ENCODE peak calls at places on chromosomes 4 and X, in eight cellular contexts. V, H, O, M, T, L, D and I are unnamed samples. For H3K36me3, the result is how much of the 10 kb centered on the place peaks cover.

GRCh38 chr4:88908521-88908920 is 148.5 kb downstream of the FAM13A start:
- DNase-seq in T (no peak), D (no peak), V (no peak), M (no peak), H (no peak), L (no peak), O (no peak), I (no peak)

GRCh38 chr4:184824776-184825393 is 883 bp downstream of the ACSL1 start:
- DNase-seq in T (no peak), V (no peak), O (no peak), L (no peak), M (no peak), H (no peak), D (no peak), I (peak)

GRCh38 chr4:176357359-176358082 is 37.8 kb downstream of the SPCS3 start:
- DNase-seq in H (no peak), T (no peak), M (no peak), V (no peak), L (no peak), O (no peak), D (no peak), I (no peak)

GRCh38 chrX:119885554-119886428 is 9.9 kb upstream of the AKAP14 start:
- DNase-seq in V (no peak), O (no peak), M (no peak), H (no peak), L (no peak), T (no peak), D (no peak), I (peak)

GRCh38 chr4:108483077-108483476 is 137.3 kb upstream of the RPL34 start:
- DNase-seq in T (peak), D (no peak), V (no peak), M (no peak), L (no peak), H (no peak), O (no peak), I (peak)

GRCh38 chr4:89657931-89658700 is 178.8 kb downstream of the SNCA start:
- DNase-seq in D (no peak), V (peak), H (peak), M (no peak), L (no peak), T (peak), O (no peak), I (no peak)

GRCh38 chr4:26420903-26421302 is 69.4 kb downstream of the CCKAR start:
- DNase-seq in T (peak), V (no peak), O (no peak), H (no peak), D (no peak), M (no peak), L (no peak), I (no peak)

GRCh38 chr4:127656047-127656680 is 23.4 kb downstream of the INTU start:
- DNase-seq in L (no peak), D (no peak), H (no peak), M (no peak), O (no peak), V (no peak), T (no peak), I (no peak)

GRCh38 chr4:13711233-13711775 is 83.8 kb upstream of the BOD1L1 start:
- DNase-seq in H (no peak), V (no peak), D (no peak), L (no peak), T (no peak), M (no peak), O (no peak), I (no peak)

GRCh38 chr4:24794916-24795665 is at the start of gene SOD3:
- DNase-seq in O (peak), D (peak), V (peak), H (no peak), M (peak), L (peak), T (peak), I (no peak)

GRCh38 chr4:40176602-40177001 is 20.2 kb upstream of the RHOH start:
- DNase-seq in M (no peak), T (no peak), H (no peak), D (no peak), V (no peak), O (no peak), L (no peak), I (no peak)

GRCh38 chrX:151082077-151082948 is 94.1 kb upstream of the GPR50 start:
- DNase-seq in D (peak), O (peak), T (peak), H (peak), M (peak), V (peak), L (peak), I (peak)

GRCh38 chr4:10958226-10958856 is 273.8 kb upstream of the CLNK start:
- DNase-seq in O (no peak), H (no peak), L (no peak), M (no peak), D (no peak), V (no peak), T (no peak), I (no peak)

GRCh38 chr4:59094505-59094904 is 1984.3 kb upstream of the IGFBP7 start:
- DNase-seq in V (no peak), H (no peak), O (no peak), L (no peak), T (no peak), D (no peak), M (no peak), I (no peak)

GRCh38 chr4:181143241-181143854 is 1099.9 kb upstream of the TENM3 start:
- DNase-seq in D (peak), H (peak), T (peak), V (peak), M (no peak), L (peak), O (peak), I (peak)

GRCh38 chr4:10640535-10641159 is 43.9 kb downstream of the CLNK start:
- DNase-seq in M (no peak), D (no peak), H (no peak), O (no peak), V (no peak), T (peak), L (no peak), I (peak)

GRCh38 chr4:121654738-121655137 is 42.0 kb downstream of the ANXA5 start:
- DNase-seq in H (no peak), V (no peak), T (no peak), L (no peak), D (no peak), O (no peak), M (no peak), I (no peak)

GRCh38 chr4:116824172-116824571 is 261.2 kb downstream of the TRAM1L1 start:
- DNase-seq in T (no peak), M (no peak), V (no peak), H (no peak), O (no peak), L (no peak), D (no peak), I (no peak)

GRCh38 chr4:9762823-9763475 is 18.5 kb upstream of the DRD5 start:
- DNase-seq in V (peak), M (no peak), O (peak), T (peak), D (peak), H (peak), L (peak), I (peak)

GRCh38 chr4:158644755-158645154 is 26.9 kb downstream of the C4orf46 start:
- DNase-seq in M (no peak), D (no peak), V (no peak), L (no peak), H (no peak), O (no peak), T (no peak), I (no peak)

GRCh38 chr4:184503869-184504300 is 29.5 kb upstream of the IRF2 start:
- DNase-seq in T (peak), H (no peak), L (no peak), D (no peak), O (no peak), V (peak), M (no peak), I (peak)

GRCh38 chr4:1187182-1187581 is 14.8 kb upstream of the SPON2 start:
- DNase-seq in V (no peak), T (no peak), O (no peak), D (peak), M (no peak), L (no peak), H (no peak), I (peak)

GRCh38 chrX:136065044-136065671 is 79.9 kb downstream of the SLC9A6 start:
- DNase-seq in M (no peak), V (peak), D (peak), O (no peak), H (no peak), T (peak), L (no peak), I (no peak)

GRCh38 chr4:25928956-25929336 is 14.9 kb downstream of the SMIM20 start:
- DNase-seq in D (no peak), O (no peak), T (peak), L (no peak), V (peak), M (no peak), H (no peak), I (no peak)

GRCh38 chr4:30696195-30696594 is 24.0 kb upstream of the PCDH7 start:
- DNase-seq in D (no peak), H (no peak), L (no peak), M (no peak), V (no peak), O (no peak), T (peak), I (no peak)

GRCh38 chrX:9707306-9708015 is 58.2 kb downstream of the GPR143 start:
- DNase-seq in D (no peak), O (no peak), T (no peak), L (no peak), H (no peak), M (no peak), V (no peak), I (no peak)

GRCh38 chrX:37993857-37994619 is 12.3 kb upstream of the SYTL5 start:
- DNase-seq in H (peak), O (peak), M (no peak), V (no peak), D (no peak), L (no peak), T (no peak), I (no peak)

GRCh38 chr4:173314715-173315114 is 19.4 kb downstream of the HMGB2 start:
- DNase-seq in V (no peak), O (no peak), D (no peak), T (no peak), M (no peak), H (no peak), L (no peak), I (no peak)

GRCh38 chr4:8844976-8845690 is 26.5 kb downstream of the HMX1 start:
- DNase-seq in L (no peak), T (no peak), O (no peak), H (no peak), V (no peak), M (no peak), D (peak), I (no peak)

GRCh38 chrX:50747471-50747900 is 66.5 kb downstream of the SHROOM4 start:
- DNase-seq in L (peak), V (no peak), H (no peak), M (no peak), O (peak), D (no peak), T (peak), I (no peak)

GRCh38 chr4:37480509-37480908 is 205.7 kb downstream of the RELL1 start:
- DNase-seq in H (no peak), T (no peak), O (no peak), L (no peak), D (no peak), V (no peak), M (no peak), I (no peak)

GRCh38 chr4:128574706-128575105 is 234.8 kb upstream of the JADE1 start:
- DNase-seq in D (peak), T (peak), V (peak), M (no peak), H (peak), L (peak), O (peak), I (peak)

GRCh38 chr4:184331155-184331995 is 113.7 kb upstream of the ENPP6 start:
- DNase-seq in O (no peak), T (no peak), D (peak), V (no peak), L (no peak), H (no peak), M (no peak), I (no peak)

DNA sequence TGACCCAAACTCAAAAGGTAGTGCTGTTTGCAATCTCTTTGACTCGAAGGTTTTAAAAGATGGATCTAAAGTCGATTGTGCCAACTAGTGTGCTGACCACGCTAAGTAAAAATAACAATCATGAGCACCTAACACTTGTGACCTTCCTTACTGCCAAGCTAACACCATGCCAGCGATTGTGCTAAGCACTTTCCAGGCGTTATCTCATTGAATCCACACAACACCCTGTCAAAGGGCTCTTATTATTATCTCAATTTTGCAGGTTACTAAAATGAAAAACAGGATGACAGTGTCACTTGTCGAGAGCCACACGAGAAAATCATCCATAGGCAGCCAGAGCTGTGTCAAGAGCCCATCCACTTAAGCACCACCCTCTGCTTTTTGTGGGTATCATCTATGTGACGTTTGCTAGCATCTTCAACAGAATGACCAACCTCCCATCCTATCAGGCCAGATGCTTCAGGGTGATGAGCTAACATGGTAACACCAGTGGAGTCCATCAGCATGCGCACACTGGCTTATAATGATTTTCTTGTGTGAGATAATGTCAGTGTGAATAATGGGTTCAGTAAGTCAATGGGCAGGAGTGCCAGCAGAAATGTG is 893 bp upstream of the GAB3 start:
- DNase-seq in T (no peak), H (no peak), L (peak), D (no peak), V (no peak), M (no peak), O (no peak), I (no peak)
- H3K36me3 ChIP-seq in T (under half), H (under half), L (under half), D (under half), V (under half), M (under half), O (under half), I (under half)

DNA sequence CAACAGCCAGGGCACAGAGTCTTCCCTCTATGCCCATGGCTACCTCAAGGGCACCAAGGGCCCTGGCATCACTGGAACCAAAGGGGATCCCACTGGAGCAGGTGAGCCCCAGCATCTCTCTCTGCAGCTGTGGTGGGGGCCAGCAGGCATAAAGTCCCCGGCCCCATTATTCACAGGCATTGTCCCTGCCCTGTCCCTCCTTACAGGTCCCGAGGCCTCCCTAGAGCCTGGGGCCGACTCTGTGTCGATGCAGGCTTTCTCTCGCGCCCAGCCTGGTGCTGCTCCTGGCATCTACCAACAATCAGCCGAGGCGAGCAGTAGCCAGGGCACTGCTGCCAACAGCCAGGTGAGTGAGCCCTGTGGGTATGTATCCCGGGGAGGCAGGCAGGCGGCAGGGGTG is 12.3 kb upstream of the UBA1 start:
- DNase-seq in T (no peak), L (no peak), V (no peak), O (no peak), H (no peak), M (no peak), D (no peak), I (no peak)
- H3K36me3 ChIP-seq in T (under half), L (half or more), V (under half), O (half or more), H (under half), M (under half), D (half or more), I (half or more)

GRCh38 chr4:84683065-84683464 is 100.1 kb downstream of the CDS1 start:
- DNase-seq in H (no peak), D (no peak), L (no peak), T (no peak), M (no peak), V (no peak), O (no peak), I (no peak)
- H3K36me3 ChIP-seq in H (under half), D (half or more), L (under half), T (under half), M (under half), V (under half), O (half or more), I (under half)

DNA sequence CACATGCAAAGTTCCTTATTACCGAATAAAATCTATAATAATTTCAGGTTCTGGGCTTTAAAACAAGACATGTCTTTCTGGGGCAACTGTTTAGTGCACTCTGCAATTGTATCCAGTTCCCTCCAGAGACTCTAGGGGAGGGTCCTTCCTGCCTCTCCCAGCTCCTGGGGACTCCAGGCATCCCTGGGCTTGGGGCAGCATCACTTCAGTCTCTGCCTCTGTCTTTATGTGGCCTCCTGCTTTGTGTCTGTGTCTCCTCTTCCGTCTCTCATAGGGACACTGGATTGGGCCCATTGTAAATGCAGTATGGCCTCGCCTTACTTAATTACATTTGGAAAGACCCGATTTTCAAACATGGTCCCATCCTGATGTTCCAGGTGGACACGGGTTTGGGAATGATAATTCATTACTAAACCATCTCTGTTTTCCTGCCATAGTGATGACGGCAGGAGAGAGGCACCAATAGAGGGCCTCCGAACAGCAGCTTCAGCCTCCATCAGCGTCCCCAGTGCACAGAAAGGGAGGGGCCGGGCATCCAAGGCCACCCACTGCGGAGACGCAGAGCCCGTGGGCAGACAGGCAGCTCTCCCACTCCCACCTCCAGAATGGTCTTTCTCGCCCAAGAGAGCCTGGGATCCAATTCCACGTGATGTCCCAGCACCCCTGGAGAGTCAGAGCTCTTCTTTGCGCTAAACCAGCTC is 11.0 kb upstream of the ASMTL start:
- DNase-seq in D (no peak), H (no peak), M (no peak), V (no peak), L (no peak), T (no peak), O (no peak), I (peak)
- H3K36me3 ChIP-seq in D (under half), H (under half), M (under half), V (under half), L (under half), T (under half), O (under half), I (under half)

DNA sequence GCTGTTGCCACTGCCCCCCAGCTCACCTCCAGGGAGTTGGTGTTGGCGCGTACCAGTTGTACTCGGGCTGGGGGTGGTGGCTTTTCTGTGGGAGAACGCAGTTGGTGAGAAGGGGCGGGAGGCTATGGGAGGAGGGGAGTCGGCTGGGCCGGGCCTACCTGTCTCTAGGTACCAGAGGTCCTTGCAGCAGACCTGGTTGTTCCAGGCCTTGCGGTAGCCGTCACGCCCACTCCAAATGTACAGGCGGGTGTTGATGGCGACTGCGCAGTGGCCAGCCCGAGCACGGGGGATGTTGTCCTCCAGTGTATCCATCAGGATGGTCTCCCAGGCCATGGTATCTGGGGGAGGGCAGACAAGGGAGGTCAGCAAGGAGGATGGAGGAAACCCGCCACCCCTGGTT is 11.5 kb downstream of the HCFC1 start:
- DNase-seq in M (no peak), L (no peak), T (no peak), H (no peak), D (no peak), O (no peak), V (no peak), I (no peak)
- H3K36me3 ChIP-seq in M (under half), L (half or more), T (under half), H (under half), D (half or more), O (half or more), V (half or more), I (under half)

GRCh38 chr4:182808673-182809416 is 108.3 kb downstream of the DCTD start:
- DNase-seq in V (peak), H (no peak), M (no peak), L (no peak), T (peak), D (no peak), O (no peak), I (no peak)
- H3K36me3 ChIP-seq in V (under half), H (under half), M (under half), L (under half), T (under half), D (under half), O (under half), I (under half)

DNA sequence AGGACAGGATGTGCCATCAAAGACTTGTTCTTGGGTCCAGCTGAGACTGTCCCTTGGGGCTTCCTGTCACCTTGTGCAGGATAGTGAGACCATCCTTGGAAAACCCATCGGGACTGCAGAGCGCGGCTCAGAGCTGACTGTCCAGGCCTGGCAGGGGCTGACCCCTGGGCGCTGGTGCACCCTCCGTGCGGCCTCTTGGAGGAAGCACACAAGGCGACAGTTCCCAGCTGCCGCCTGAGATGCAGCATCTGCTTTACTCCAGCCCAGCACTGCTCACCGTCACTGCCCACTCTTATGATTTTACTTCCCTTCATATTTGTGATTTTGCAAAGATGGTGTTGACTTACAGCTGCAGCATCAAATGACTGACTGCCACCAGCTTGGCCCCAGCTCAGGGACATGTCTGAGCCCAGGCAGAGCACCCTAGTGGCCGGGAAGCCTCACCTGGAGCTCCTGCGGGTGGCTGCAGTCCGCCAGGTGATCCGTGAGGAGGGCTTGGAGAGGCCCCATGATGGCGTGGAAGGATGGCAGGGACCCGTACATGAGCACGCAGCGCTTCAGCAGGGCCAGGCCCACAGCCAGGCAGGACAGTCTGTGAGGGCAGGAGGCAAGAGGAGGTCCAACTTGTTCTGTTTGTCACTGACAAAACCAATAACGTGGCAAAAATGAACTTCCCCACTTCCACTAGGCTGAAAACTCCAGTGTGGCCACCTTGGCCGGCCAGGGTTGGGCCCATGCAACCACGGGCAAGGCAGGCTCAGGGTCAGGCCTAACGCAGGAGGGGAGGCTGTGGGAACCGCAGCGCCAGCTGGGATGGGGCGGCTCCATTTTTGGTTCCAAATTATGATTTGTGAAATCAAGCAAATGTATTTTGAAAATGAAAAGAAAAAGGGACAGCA is 21.8 kb downstream of the NOP14 start:
- DNase-seq in T (no peak), V (no peak), D (no peak), L (no peak), M (no peak), O (no peak), H (no peak), I (no peak)
- H3K36me3 ChIP-seq in T (half or more), V (half or more), D (half or more), L (half or more), M (half or more), O (half or more), H (half or more), I (half or more)